ENCODE peak calls at places on chromosomes 6 and 20, in four cellular contexts. E, G, R and K are unnamed samples.

GRCh38 chr20:60144428-60144827 is 186.2 kb downstream of the CDH26 start:
- DNase-seq in E (no peak), G (no peak), R (no peak), K (no peak)

GRCh38 chr20:3235661-3236324 is 3.2 kb downstream of the SLC4A11 start:
- DNase-seq in E (no peak), G (no peak), R (no peak), K (no peak)

GRCh38 chr20:24580006-24580405 is 110.6 kb downstream of the SYNDIG1 start:
- DNase-seq in E (no peak), G (no peak), R (no peak), K (no peak)

GRCh38 chr6:139253656-139254055 is 38.1 kb downstream of the TXLNB start:
- DNase-seq in E (no peak), G (no peak), R (no peak), K (no peak)

GRCh38 chr6:90343581-90343980 is 46.9 kb upstream of the BACH2 start:
- DNase-seq in E (peak), G (peak), R (no peak), K (no peak)

GRCh38 chr6:30483677-30484279 is 5.5 kb upstream of the HLA-E start:
- DNase-seq in E (peak), G (peak), R (no peak), K (no peak)

GRCh38 chr6:49462599-49462926 is 490 bp downstream of the MMUT start:
- DNase-seq in E (no peak), G (peak), R (no peak), K (no peak)

GRCh38 chr6:42269553-42269952 is 51.9 kb upstream of the MRPS10 start:
- DNase-seq in E (no peak), G (no peak), R (peak), K (peak)

GRCh38 chr20:61123286-61123685 is 128.8 kb upstream of the CDH4 start:
- DNase-seq in E (no peak), G (no peak), R (no peak), K (no peak)

GRCh38 chr6:73923899-73924485 is 228.0 kb downstream of the CD109 start:
- DNase-seq in E (no peak), G (no peak), R (no peak), K (no peak)

GRCh38 chr6:85544776-85545175 is 48.9 kb downstream of the SNX14 start:
- DNase-seq in E (no peak), G (no peak), R (no peak), K (no peak)

GRCh38 chr6:56899311-56899710 is 55.6 kb upstream of the BEND6 start:
- DNase-seq in E (no peak), G (no peak), R (no peak), K (no peak)

GRCh38 chr20:50663095-50663821 is 28.1 kb downstream of the RIPOR3 start:
- DNase-seq in E (peak), G (peak), R (no peak), K (no peak)

GRCh38 chr6:107661291-107661690 is 162.8 kb downstream of the SCML4 start:
- DNase-seq in E (no peak), G (no peak), R (no peak), K (no peak)

GRCh38 chr6:18496462-18496861 is 109.3 kb downstream of the RNF144B start:
- DNase-seq in E (no peak), G (no peak), R (no peak), K (no peak)

GRCh38 chr20:63330084-63330760 is 30.9 kb downstream of the CHRNA4 start:
- DNase-seq in E (no peak), G (no peak), R (no peak), K (no peak)

GRCh38 chr20:25287631-25288290 is 39.9 kb downstream of the PYGB start:
- DNase-seq in E (no peak), G (no peak), R (no peak), K (no peak)

GRCh38 chr20:22962567-22963439 is 72.3 kb upstream of the SSTR4 start:
- DNase-seq in E (no peak), G (no peak), R (no peak), K (no peak)

GRCh38 chr6:12923644-12924235 is 207.2 kb downstream of the PHACTR1 start:
- DNase-seq in E (no peak), G (no peak), R (peak), K (no peak)

GRCh38 chr6:137286926-137287325 is 67.7 kb upstream of the IFNGR1 start:
- DNase-seq in E (no peak), G (no peak), R (no peak), K (no peak)

GRCh38 chr20:6663751-6664388 is 103.6 kb upstream of the BMP2 start:
- DNase-seq in E (no peak), G (no peak), R (no peak), K (no peak)

GRCh38 chr6:54722328-54722727 is 124.2 kb upstream of the FAM83B start:
- DNase-seq in E (no peak), G (no peak), R (no peak), K (no peak)

GRCh38 chr20:24959591-24960301 is 10.7 kb downstream of the CST7 start:
- DNase-seq in E (no peak), G (no peak), R (no peak), K (no peak)

GRCh38 chr6:124987999-124988591 is 25.9 kb downstream of the RNF217 start:
- DNase-seq in E (no peak), G (no peak), R (no peak), K (no peak)

GRCh38 chr6:156651438-156651837 is 125.7 kb upstream of the ARID1B start:
- DNase-seq in E (no peak), G (no peak), R (no peak), K (no peak)

GRCh38 chr6:152180601-152181000 is 373.1 kb downstream of the ESR1 start:
- DNase-seq in E (no peak), G (no peak), R (no peak), K (no peak)

GRCh38 chr6:166228839-166229528 is 61.3 kb upstream of the TBXT start:
- DNase-seq in E (no peak), G (no peak), R (no peak), K (no peak)

GRCh38 chr6:129704708-129705107 is 5.3 kb downstream of the ARHGAP18 start:
- DNase-seq in E (no peak), G (peak), R (no peak), K (no peak)

GRCh38 chr6:52221302-52221701 is 23.0 kb downstream of the IL17F start:
- DNase-seq in E (no peak), G (peak), R (peak), K (no peak)

GRCh38 chr6:152575621-152576150 is 61.5 kb downstream of the SYNE1 start:
- DNase-seq in E (no peak), G (no peak), R (no peak), K (no peak)

GRCh38 chr6:105851181-105851580 is 235.0 kb upstream of the PRDM1 start:
- DNase-seq in E (no peak), G (no peak), R (no peak), K (no peak)

GRCh38 chr6:137492289-137492688 is 1.9 kb downstream of the OLIG3 start:
- DNase-seq in E (no peak), G (no peak), R (no peak), K (no peak)

DNA sequence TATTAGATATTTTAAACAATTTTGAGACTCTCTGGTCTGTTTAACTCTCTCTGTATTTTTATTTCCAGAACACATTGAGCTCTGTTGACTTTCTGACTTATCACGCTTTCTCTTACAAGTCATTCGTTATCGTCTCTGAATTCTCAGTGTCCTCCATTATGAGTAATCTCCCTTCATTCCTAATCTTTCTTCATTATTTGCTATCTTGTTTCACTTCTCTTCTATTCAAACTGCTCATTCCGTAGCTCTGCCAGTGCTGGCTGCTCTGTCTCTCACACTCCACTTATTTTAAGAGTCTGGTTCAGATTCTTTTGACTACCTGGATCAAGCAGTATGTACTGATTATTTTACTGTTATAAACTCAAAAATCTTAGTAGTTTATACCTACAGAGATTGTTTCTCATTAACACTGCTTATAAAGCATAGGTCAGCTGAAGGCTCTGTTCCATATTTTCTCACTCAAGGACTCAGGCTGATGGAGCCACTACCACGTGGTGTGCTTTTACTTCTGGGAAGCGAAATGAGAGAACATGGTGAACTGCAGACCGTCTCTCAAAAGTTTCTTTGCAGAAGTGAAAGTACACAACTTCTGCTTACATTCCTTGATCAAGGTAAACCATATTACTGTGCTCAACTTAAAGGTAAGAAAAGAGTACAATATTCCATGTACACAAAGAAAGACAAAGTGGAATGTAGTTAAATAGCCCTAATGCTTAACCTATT is 485.2 kb downstream of the GRIK2 start:
- DNase-seq in E (no peak), G (no peak), R (no peak), K (no peak)
- TF ChIP-seq TAF1 in E (no peak), G (no peak), R (no peak), K (no peak)

GRCh38 chr20:57435105-57435497 is 43.9 kb downstream of the RBM38 start:
- DNase-seq in E (no peak), G (no peak), R (no peak), K (no peak)

GRCh38 chr20:57436223-57436545 is 45.0 kb downstream of the RBM38 start:
- DNase-seq in E (no peak), G (no peak), R (no peak), K (no peak)

GRCh38 chr20:57434390-57434700 is 43.1 kb downstream of the RBM38 start:
- DNase-seq in E (no peak), G (no peak), R (no peak), K (no peak)

GRCh38 chr20:57437267-57437666 is 46.1 kb downstream of the RBM38 start:
- DNase-seq in E (no peak), G (no peak), R (no peak), K (no peak)

GRCh38 chr20:57435498-57436222 is 44.5 kb downstream of the RBM38 start:
- DNase-seq in E (no peak), G (peak), R (no peak), K (no peak)
- TF ChIP-seq TAF1 in E (no peak), G (no peak), R (no peak), K (no peak)

GRCh38 chr20:19888269-19888669 is 128.9 kb upstream of the NAA20 start:
- DNase-seq in E (no peak), G (no peak), R (no peak), K (no peak)
- TF ChIP-seq TAF1 in E (no peak), G (no peak), R (no peak), K (no peak)

GRCh38 chr6:47254906-47255305 is 54.8 kb downstream of the TNFRSF21 start:
- DNase-seq in E (no peak), G (no peak), R (no peak), K (no peak)
- TF ChIP-seq TAF1 in E (no peak), G (no peak), R (no peak), K (no peak)

DNA sequence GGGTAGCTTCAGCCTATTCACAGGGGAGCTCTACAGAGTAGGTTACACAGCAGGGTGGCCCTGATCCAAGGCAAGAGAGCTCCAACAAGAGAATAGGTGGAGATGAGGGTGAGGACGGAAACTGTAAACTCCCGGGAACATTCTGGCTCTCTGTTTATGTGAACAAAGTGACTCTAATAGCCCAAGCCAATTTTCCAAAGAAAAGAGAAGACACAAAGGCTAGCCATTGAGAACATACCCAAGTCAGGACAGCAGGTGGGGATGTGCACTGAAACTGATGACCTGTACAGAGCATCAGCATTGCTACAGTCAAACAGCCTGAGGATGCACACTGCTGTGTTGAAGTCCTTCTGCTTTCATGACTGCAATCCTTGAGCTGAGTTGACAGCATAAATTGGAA is 136.0 kb upstream of the TOP1 start:
- DNase-seq in E (no peak), G (peak), R (no peak), K (no peak)
- TF ChIP-seq TAF1 in E (no peak), G (no peak), R (no peak), K (no peak)